ENCODE peak calls at places on chromosomes 11 and 22, in five cellular contexts. G, U, F, R and A are unnamed samples.

GRCh38 chr11:118000850-118001228 is 14.6 kb downstream of the IL10RA start:
- DNase-seq in U (no peak), R (no peak), G (no peak), F (no peak), A (no peak)

GRCh38 chr22:32839776-32840571 is 38.5 kb downstream of the TIMP3 start:
- DNase-seq in R (no peak), G (peak), U (no peak), F (peak), A (no peak)

GRCh38 chr11:75277991-75278790 is 37.6 kb downstream of the TPBGL start:
- DNase-seq in U (no peak), F (no peak), G (no peak), R (no peak), A (no peak)

GRCh38 chr11:13837286-13837685 is 125.2 kb upstream of the SPON1 start:
- DNase-seq in R (no peak), U (no peak), F (no peak), G (no peak), A (no peak)

GRCh38 chr11:90288207-90288821 is 65.5 kb upstream of the CHORDC1 start:
- DNase-seq in U (no peak), R (peak), F (no peak), G (no peak), A (no peak)

GRCh38 chr11:101617735-101618332 is 34.0 kb upstream of the TRPC6 start:
- DNase-seq in R (no peak), G (no peak), F (no peak), U (peak), A (no peak)

GRCh38 chr11:72562431-72562830 is 111.8 kb downstream of the PDE2A start:
- DNase-seq in G (no peak), F (no peak), R (no peak), U (no peak), A (no peak)

GRCh38 chr22:30665786-30666185 is 1.9 kb downstream of the DUSP18 start:
- DNase-seq in G (no peak), R (no peak), U (no peak), F (no peak), A (no peak)

GRCh38 chr11:63906585-63906984 is 10.4 kb downstream of the RCOR2 start:
- DNase-seq in U (no peak), R (no peak), G (no peak), F (no peak), A (no peak)

GRCh38 chr11:15212876-15213275 is 98.2 kb downstream of the INSC start:
- DNase-seq in R (no peak), F (no peak), U (no peak), G (no peak), A (no peak)

GRCh38 chr11:125263268-125263790 is 98.8 kb downstream of the PKNOX2 start:
- DNase-seq in G (peak), U (peak), F (peak), R (peak), A (peak)

GRCh38 chr22:37601540-37602442 is 6.8 kb upstream of the GGA1 start:
- DNase-seq in G (no peak), R (peak), U (peak), F (no peak), A (no peak)

GRCh38 chr11:1574256-1575242 is 2.5 kb upstream of the DUSP8 start:
- DNase-seq in R (peak), G (peak), F (peak), U (peak), A (no peak)

GRCh38 chr11:119585038-119585666 is 143.8 kb downstream of the NECTIN1 start:
- DNase-seq in F (peak), G (no peak), U (peak), R (peak), A (no peak)

GRCh38 chr11:105265859-105266258 is 126.3 kb upstream of the CARD18 start:
- DNase-seq in F (no peak), R (peak), U (no peak), G (no peak), A (no peak)

GRCh38 chr11:72615329-72615728 is 58.9 kb downstream of the PDE2A start:
- DNase-seq in G (no peak), R (no peak), F (no peak), U (no peak), A (no peak)

GRCh38 chr11:126114486-126115252 is 52.0 kb upstream of the CDON start:
- DNase-seq in U (no peak), G (no peak), R (no peak), F (peak), A (no peak)

GRCh38 chr11:124793466-124794278 is 6.5 kb downstream of the MSANTD2 start:
- DNase-seq in U (no peak), G (no peak), R (peak), F (no peak), A (no peak)

GRCh38 chr11:118901494-118902335 is 18.0 kb downstream of the CXCR5 start:
- DNase-seq in G (no peak), R (no peak), F (no peak), U (no peak), A (no peak)

GRCh38 chr11:64222651-64223000 is 3.4 kb downstream of the TRPT1 start:
- DNase-seq in R (no peak), F (no peak), G (no peak), U (no peak), A (no peak)

GRCh38 chr11:65558785-65559509 is 788 bp upstream of the LTBP3 start:
- DNase-seq in F (peak), R (peak), U (no peak), G (peak), A (peak)

GRCh38 chr11:75679566-75679965 is 10.7 kb upstream of the MAP6 start:
- DNase-seq in U (no peak), F (no peak), R (no peak), G (no peak), A (no peak)

GRCh38 chr22:24495365-24495675 is 188 bp downstream of the UPB1 start:
- DNase-seq in R (no peak), G (no peak), F (no peak), U (no peak), A (no peak)

GRCh38 chr11:8671242-8671641 is 11.2 kb downstream of the TRIM66 start:
- DNase-seq in F (peak), G (peak), U (peak), R (peak), A (no peak)

GRCh38 chr11:1336836-1337646 is 27.6 kb upstream of the TOLLIP start:
- DNase-seq in U (no peak), F (peak), G (no peak), R (no peak), A (no peak)

GRCh38 chr22:24822471-24822870 is 16.5 kb downstream of the SGSM1 start:
- DNase-seq in U (no peak), F (no peak), G (no peak), R (no peak), A (no peak)

GRCh38 chr11:9138612-9139579 is 47.5 kb upstream of the SCUBE2 start:
- DNase-seq in R (peak), G (no peak), F (no peak), U (no peak), A (no peak)

GRCh38 chr22:46737976-46738641 is at the start of gene CERK:
- DNase-seq in U (peak), G (peak), F (peak), R (peak), A (peak)

GRCh38 chr11:85170184-85170583 is 457.0 kb downstream of the DLG2 start:
- DNase-seq in G (no peak), R (no peak), F (no peak), U (no peak), A (no peak)

GRCh38 chr11:65592840-65593517 is 2.6 kb downstream of the KCNK7 start:
- DNase-seq in F (no peak), R (no peak), U (no peak), G (no peak), A (no peak)

GRCh38 chr22:40709752-40710413 is 30.6 kb downstream of the MCHR1 start:
- DNase-seq in G (peak), U (no peak), R (no peak), F (peak), A (no peak)

GRCh38 chr11:60251485-60252207 is 8.7 kb upstream of the MS4A4E start:
- DNase-seq in R (peak), G (no peak), F (no peak), U (peak), A (no peak)

GRCh38 chr11:16817321-16817720 is 78.9 kb downstream of the C11orf58 start:
- DNase-seq in R (no peak), F (no peak), U (no peak), G (no peak), A (no peak)

GRCh38 chr11:104727768-104728167 is 170.5 kb downstream of the CASP12 start:
- DNase-seq in G (no peak), R (no peak), F (no peak), U (no peak), A (no peak)

GRCh38 chr22:40241200-40241763 is 63.6 kb downstream of the TNRC6B start:
- DNase-seq in G (no peak), F (no peak), R (no peak), U (peak), A (no peak)

GRCh38 chr11:108019870-108020540 is 11.3 kb downstream of the CUL5 start:
- DNase-seq in G (no peak), U (no peak), R (no peak), F (no peak), A (no peak)

GRCh38 chr11:75925785-75926164 is 110.8 kb downstream of the UVRAG start:
- DNase-seq in F (no peak), R (no peak), U (no peak), G (no peak), A (no peak)

GRCh38 chr11:9004310-9004945 is 627 bp upstream of the NRIP3 start:
- DNase-seq in F (peak), R (no peak), U (peak), G (no peak), A (peak)

GRCh38 chr11:72574534-72575460 is 99.4 kb downstream of the PDE2A start:
- DNase-seq in U (no peak), R (no peak), F (no peak), G (no peak), A (no peak)

GRCh38 chr11:16000065-16000464 is 356.3 kb downstream of the SOX6 start:
- DNase-seq in R (peak), G (no peak), U (no peak), F (no peak), A (no peak)

GRCh38 chr11:3164138-3164539 is 971 bp downstream of the OSBPL5 start:
- DNase-seq in F (peak), R (no peak), U (no peak), G (peak), A (no peak)

GRCh38 chr11:3163241-3163981 is 1.7 kb downstream of the OSBPL5 start:
- DNase-seq in F (no peak), U (no peak), G (no peak), R (no peak), A (no peak)

GRCh38 chr11:3165916-3166267 is 782 bp upstream of the OSBPL5 start:
- DNase-seq in U (no peak), G (no peak), F (peak), R (no peak), A (no peak)

GRCh38 chr11:3165152-3165705 is at the start of gene OSBPL5:
- DNase-seq in U (no peak), G (peak), R (peak), F (peak), A (no peak)

GRCh38 chr11:3164540-3165151 is 464 bp downstream of the OSBPL5 start:
- DNase-seq in G (no peak), R (peak), U (no peak), F (peak), A (no peak)
- H3K27ac ChIP-seq in G (peak), R (no peak), U (no peak), F (peak), A (peak)

GRCh38 chr11:67291481-67292381 is 2.6 kb downstream of the ANKRD13D start:
- DNase-seq in R (no peak), G (no peak), U (no peak), F (no peak), A (no peak)

GRCh38 chr11:67292671-67293070 is 3.6 kb downstream of the ANKRD13D start:
- DNase-seq in F (no peak), U (no peak), R (no peak), G (no peak), A (no peak)

GRCh38 chr11:67289226-67289650 is at the start of gene ANKRD13D:
- DNase-seq in G (no peak), U (no peak), R (no peak), F (no peak), A (no peak)

GRCh38 chr11:67289651-67290479 is 762 bp downstream of the ANKRD13D start:
- DNase-seq in R (peak), U (no peak), F (no peak), G (no peak), A (no peak)

GRCh38 chr11:67290801-67291200 is 1.7 kb downstream of the ANKRD13D start:
- DNase-seq in U (no peak), F (no peak), G (no peak), R (no peak), A (no peak)
- H3K27ac ChIP-seq in U (no peak), F (peak), G (no peak), R (no peak), A (peak)

GRCh38 chr11:47480762-47481161 is 31.8 kb upstream of the RAPSN start:
- DNase-seq in U (no peak), G (no peak), R (no peak), F (no peak), A (no peak)

GRCh38 chr11:47483408-47483807 is 34.5 kb upstream of the RAPSN start:
- DNase-seq in G (no peak), U (no peak), R (no peak), F (no peak), A (no peak)

GRCh38 chr11:47477323-47477722 is 28.4 kb upstream of the RAPSN start:
- DNase-seq in R (peak), G (no peak), U (no peak), F (no peak), A (no peak)

DNA sequence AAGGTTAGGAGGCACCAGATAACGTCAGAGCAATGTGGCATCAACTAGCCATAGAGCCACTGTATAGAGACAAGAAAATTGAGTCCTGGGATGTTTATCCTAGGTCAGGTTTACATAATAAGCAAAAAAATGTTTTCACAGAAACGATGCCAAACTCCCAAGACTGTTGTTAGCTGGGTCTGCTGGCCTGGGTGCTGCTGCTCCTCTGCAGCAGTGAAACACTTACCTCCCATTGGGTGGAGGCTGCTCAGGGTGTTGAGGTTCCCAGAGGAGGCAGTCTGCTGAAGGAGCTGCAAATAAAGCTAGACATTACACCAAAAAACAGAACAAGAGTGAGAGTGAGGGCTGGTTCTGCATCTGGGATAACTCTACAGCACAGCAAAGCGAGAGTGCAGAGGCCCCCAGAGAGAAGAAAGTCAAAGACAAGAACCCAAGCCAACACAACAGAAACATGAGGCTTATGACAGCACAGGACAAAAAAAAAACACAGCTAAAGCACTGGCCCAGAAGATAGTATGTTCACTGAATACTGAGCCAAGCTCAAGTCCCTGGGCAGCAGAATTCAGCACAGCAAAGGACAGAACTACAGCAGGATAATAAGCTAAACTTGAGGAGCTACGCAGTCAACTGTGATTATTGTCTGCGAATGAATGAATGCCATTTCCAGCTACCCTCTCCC is 29.9 kb upstream of the RAPSN start:
- DNase-seq in F (no peak), R (no peak), G (no peak), U (no peak), A (no peak)
- H3K27ac ChIP-seq in F (no peak), R (no peak), G (no peak), U (no peak), A (no peak)

GRCh38 chr22:20522134-20522827 is 14.9 kb downstream of the MED15 start:
- DNase-seq in F (no peak), G (no peak), U (no peak), R (no peak), A (no peak)
- H3K27ac ChIP-seq in F (no peak), G (no peak), U (no peak), R (no peak), A (no peak)

GRCh38 chr11:19966927-19967326 is 193.3 kb downstream of the DBX1 start:
- DNase-seq in U (no peak), G (no peak), F (no peak), R (no peak), A (no peak)
- H3K27ac ChIP-seq in U (no peak), G (no peak), F (no peak), R (no peak), A (no peak)

GRCh38 chr11:86514453-86514852 is 139.8 kb downstream of the CCDC81 start:
- DNase-seq in R (no peak), G (no peak), F (no peak), U (no peak), A (no peak)

GRCh38 chr11:86517557-86517956 is 142.9 kb downstream of the CCDC81 start:
- DNase-seq in F (no peak), G (no peak), R (no peak), U (no peak), A (no peak)

GRCh38 chr11:86519064-86519911 is 144.6 kb downstream of the CCDC81 start:
- DNase-seq in U (no peak), R (peak), F (peak), G (peak), A (no peak)

GRCh38 chr11:86515297-86516094 is 140.8 kb downstream of the CCDC81 start:
- DNase-seq in G (no peak), R (peak), F (peak), U (no peak), A (no peak)

DNA sequence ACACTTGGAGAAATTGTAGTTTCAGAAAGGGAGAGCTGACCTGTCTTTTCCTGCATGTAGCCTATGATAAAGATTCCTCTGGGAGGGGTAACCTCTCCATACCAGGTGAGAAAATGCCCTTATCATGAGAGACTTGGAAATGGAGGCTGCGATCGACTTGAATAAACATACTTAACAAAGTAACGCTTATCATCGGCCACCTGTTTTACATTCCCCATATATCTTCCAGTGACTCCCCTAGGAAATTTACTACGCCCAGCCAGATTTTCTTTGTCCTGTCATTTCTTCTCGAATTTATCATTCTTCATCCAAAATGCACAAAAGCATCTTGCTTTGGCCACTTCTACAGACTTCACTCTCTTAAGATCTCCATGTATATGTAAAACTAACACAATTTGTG is 143.5 kb downstream of the CCDC81 start:
- DNase-seq in F (no peak), G (no peak), U (no peak), R (no peak), A (no peak)
- H3K27ac ChIP-seq in F (peak), G (no peak), U (no peak), R (peak), A (no peak)

GRCh38 chr11:114063149-114063828 is 3.8 kb downstream of the ZBTB16 start:
- DNase-seq in U (no peak), G (no peak), F (no peak), R (no peak), A (no peak)

GRCh38 chr11:114061053-114062049 is 1.8 kb downstream of the ZBTB16 start:
- DNase-seq in F (no peak), U (no peak), R (peak), G (no peak), A (no peak)

GRCh38 chr11:114060402-114061052 is 1.0 kb downstream of the ZBTB16 start:
- DNase-seq in G (peak), U (peak), F (no peak), R (peak), A (no peak)

GRCh38 chr11:114063829-114064201 is 4.3 kb downstream of the ZBTB16 start:
- DNase-seq in U (no peak), R (no peak), G (no peak), F (no peak), A (no peak)

DNA sequence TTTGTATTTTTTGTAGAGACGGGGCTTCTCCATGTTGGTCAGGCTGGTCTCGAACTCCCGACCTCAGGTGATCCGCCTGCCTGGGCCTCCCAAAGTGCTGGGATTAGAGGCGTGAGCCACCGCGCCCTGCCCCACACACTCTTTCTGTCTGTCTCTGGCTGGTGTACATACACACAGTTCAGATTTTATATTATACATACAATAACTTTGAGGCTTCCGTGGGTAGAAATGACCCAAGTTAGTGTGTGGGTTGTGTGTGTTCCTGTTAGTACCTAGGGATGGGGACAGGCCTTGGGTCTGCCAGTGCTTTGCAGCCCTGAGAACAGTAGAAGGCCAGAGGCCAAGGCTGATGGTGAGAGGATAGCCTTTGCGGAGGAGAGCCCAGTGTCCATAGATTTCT is 2.8 kb downstream of the ZBTB16 start:
- DNase-seq in F (no peak), G (no peak), R (no peak), U (no peak), A (no peak)
- H3K27ac ChIP-seq in F (peak), G (peak), R (no peak), U (no peak), A (no peak)